ENCODE peak calls at places on chromosomes 13 and 19, in five cellular contexts. I is body of pancreas, C is HCT116, G is testis, X is tibial artery. B is an unnamed sample. For H3K4me1, the result is how much of the 10 kb centered on the place peaks cover.

GRCh38 chr13:73272831-73273230 is 214.0 kb downstream of the KLF5 start:
- DNase-seq in G (no peak), X (no peak), C (no peak), I (no peak), B (no peak)

GRCh38 chr13:94182185-94182761 is 297.2 kb downstream of the DCT start:
- DNase-seq in G (no peak), X (no peak), I (no peak), C (no peak), B (no peak)

GRCh38 chr19:48770734-48771472 is 15.6 kb downstream of the FGF21 start:
- DNase-seq in I (no peak), G (peak), C (no peak), X (no peak), B (no peak)

GRCh38 chr13:43141685-43142084 is 118.3 kb downstream of the DNAJC15 start:
- DNase-seq in C (no peak), X (no peak), I (no peak), G (no peak), B (peak)

GRCh38 chr19:15633122-15633521 is 7.6 kb upstream of the CYP4F3 start:
- DNase-seq in I (no peak), X (no peak), C (no peak), G (no peak), B (no peak)

GRCh38 chr19:506404-507285 is 652 bp upstream of the TPGS1 start:
- DNase-seq in C (peak), G (peak), X (peak), I (peak), B (peak)

GRCh38 chr13:74067818-74068217 is 66.4 kb downstream of the KLF12 start:
- DNase-seq in I (no peak), C (no peak), X (no peak), G (no peak), B (no peak)

GRCh38 chr13:30780338-30780981 is 45.1 kb downstream of the ALOX5AP start:
- DNase-seq in C (no peak), X (no peak), I (no peak), G (no peak), B (no peak)

GRCh38 chr19:5078179-5078578 is 109.3 kb downstream of the KDM4B start:
- DNase-seq in X (no peak), C (no peak), G (no peak), I (no peak), B (no peak)

GRCh38 chr19:5076440-5077208 is 107.7 kb downstream of the KDM4B start:
- DNase-seq in C (no peak), G (no peak), I (no peak), X (no peak), B (no peak)

GRCh38 chr19:5075603-5076002 is 106.7 kb downstream of the KDM4B start:
- DNase-seq in X (no peak), G (no peak), I (no peak), C (no peak), B (no peak)

GRCh38 chr19:5078666-5079409 is 109.9 kb downstream of the KDM4B start:
- DNase-seq in I (no peak), X (no peak), C (no peak), G (no peak), B (no peak)

GRCh38 chr19:5077209-5077515 is 108.2 kb downstream of the KDM4B start:
- DNase-seq in I (no peak), C (no peak), X (no peak), G (no peak), B (no peak)
- H3K4me1 ChIP-seq in I (under half), C (under half), X (under half), G (under half), B (under half)

GRCh38 chr19:37938379-37938778 is 31.4 kb downstream of the SIPA1L3 start:
- DNase-seq in X (no peak), I (no peak), G (no peak), C (no peak), B (no peak)
- H3K4me1 ChIP-seq in X (under half), I (half or more), G (under half), C (under half), B (under half)

GRCh38 chr19:1668048-1668338 is 15.6 kb upstream of the TCF3 start:
- DNase-seq in X (no peak), I (no peak), G (no peak), C (no peak), B (no peak)

GRCh38 chr19:1672038-1672768 is 19.8 kb upstream of the TCF3 start:
- DNase-seq in G (peak), C (no peak), I (peak), X (no peak), B (peak)

GRCh38 chr19:1671716-1672037 is 19.3 kb upstream of the TCF3 start:
- DNase-seq in G (no peak), X (no peak), I (no peak), C (no peak), B (no peak)

GRCh38 chr19:1665565-1666047 is 13.2 kb upstream of the TCF3 start:
- DNase-seq in I (no peak), G (no peak), C (no peak), X (no peak), B (no peak)

GRCh38 chr19:1668339-1669123 is 16.1 kb upstream of the TCF3 start:
- DNase-seq in I (no peak), X (no peak), G (no peak), C (no peak), B (peak)
- H3K4me1 ChIP-seq in I (under half), X (under half), G (under half), C (under half), B (under half)

GRCh38 chr13:112720251-112720650 is 30.4 kb downstream of the ATP11A start:
- DNase-seq in X (peak), I (no peak), C (no peak), G (no peak), B (no peak)
- H3K4me1 ChIP-seq in X (under half), I (under half), C (half or more), G (under half), B (under half)

DNA sequence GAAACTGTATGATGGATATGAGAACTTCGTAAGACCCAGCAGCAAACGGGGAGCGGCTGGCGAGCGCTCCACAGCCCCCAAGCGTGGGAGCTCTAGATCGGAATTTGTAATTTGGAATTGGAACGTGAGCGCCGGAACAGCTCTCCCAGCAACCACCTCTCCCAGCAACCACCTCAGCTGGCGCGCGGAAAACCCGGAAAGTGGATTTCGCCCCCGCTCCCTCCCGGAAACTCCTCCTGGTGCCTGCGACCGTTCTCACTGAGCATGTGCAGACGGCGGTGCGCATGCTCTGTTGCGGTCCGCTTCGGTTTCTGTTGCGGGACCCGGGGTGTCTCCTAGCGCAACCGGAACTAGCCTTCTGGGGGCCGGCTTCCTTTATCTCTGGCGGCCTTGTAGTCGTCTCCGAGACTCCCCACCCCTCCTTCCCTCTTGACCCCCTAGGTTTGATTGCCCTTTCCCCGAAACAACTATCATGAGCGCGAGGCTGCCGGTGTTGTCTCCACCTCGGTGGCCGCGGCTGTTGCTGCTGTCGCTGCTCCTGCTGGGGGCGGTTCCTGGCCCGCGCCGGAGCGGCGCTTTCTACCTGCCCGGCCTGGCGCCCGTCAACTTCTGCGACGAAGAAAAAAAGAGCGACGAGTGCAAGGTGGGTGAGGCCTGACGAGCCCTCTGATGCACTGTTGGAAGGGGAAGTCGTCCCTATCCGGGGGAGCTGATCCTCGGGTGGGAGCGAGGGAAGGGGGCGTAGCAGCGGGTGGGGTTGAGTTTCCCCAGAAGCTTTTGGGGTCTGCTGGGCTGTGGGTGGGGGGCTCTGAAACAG is at the start of gene TM9SF2:
- DNase-seq in C (peak), G (peak), X (peak), I (peak), B (peak)
- H3K4me1 ChIP-seq in C (half or more), G (under half), X (under half), I (half or more), B (under half)

GRCh38 chr19:3442487-3443071 is 37.7 kb downstream of the SMIM24 start:
- DNase-seq in C (no peak), G (no peak), I (no peak), X (no peak), B (no peak)
- H3K4me1 ChIP-seq in C (under half), G (under half), I (under half), X (under half), B (under half)

B was measured in endodermal cell.